ENCODE peak calls at places on chromosomes 11 and 22, in seven cellular contexts. B is tibial artery, D is lower lobe of right lung, R is BJ, Z is fibroblast of lung, K is fibroblast of mammary gland, A is NB4. W is an unnamed sample.

GRCh38 chr11:71098776-71099175 is 153.6 kb downstream of the SHANK2 start:
- DNase-seq in B (no peak), D (no peak), R (no peak), Z (no peak), K (no peak), A (no peak), W (no peak)

GRCh38 chr11:73969991-73970800 is 12.4 kb downstream of the UCP2 start:
- DNase-seq in B (no peak), D (peak; percentile 28), R (no peak), Z (no peak), K (no peak), A (peak; percentile 30), W (no peak)

GRCh38 chr11:1415631-1416030 is 25.9 kb downstream of the BRSK2 start:
- DNase-seq in B (no peak), D (no peak), R (no peak), Z (no peak), K (no peak), A (no peak), W (no peak)

GRCh38 chr22:47369020-47369419 is 606.6 kb downstream of the TBC1D22A start:
- DNase-seq in B (no peak), D (no peak), R (no peak), Z (no peak), K (no peak), A (no peak), W (no peak)

GRCh38 chr11:120121336-120121735 is 16.6 kb downstream of the TRIM29 start:
- DNase-seq in B (no peak), D (no peak), R (no peak), Z (no peak), K (no peak), A (no peak), W (no peak)

GRCh38 chr22:44407404-44408226 is 90.4 kb downstream of the RTL6 start:
- DNase-seq in B (no peak), D (peak; percentile 34), R (no peak), Z (no peak), K (no peak), A (no peak), W (no peak)

GRCh38 chr11:104529916-104530315 is 366.0 kb upstream of the PDGFD start:
- DNase-seq in B (no peak), D (no peak), R (no peak), Z (peak; percentile 5), K (peak; percentile 33), A (no peak), W (no peak)

GRCh38 chr11:2289859-2290258 is 11.9 kb downstream of the C11orf21 start:
- DNase-seq in B (no peak), D (peak; percentile 33), R (no peak), Z (no peak), K (no peak), A (no peak), W (no peak)

GRCh38 chr11:12137005-12137690 is 26.8 kb downstream of the MICAL2 start:
- DNase-seq in B (no peak), D (peak; percentile 72), R (no peak), Z (no peak), K (no peak), A (no peak), W (no peak)

DNA sequence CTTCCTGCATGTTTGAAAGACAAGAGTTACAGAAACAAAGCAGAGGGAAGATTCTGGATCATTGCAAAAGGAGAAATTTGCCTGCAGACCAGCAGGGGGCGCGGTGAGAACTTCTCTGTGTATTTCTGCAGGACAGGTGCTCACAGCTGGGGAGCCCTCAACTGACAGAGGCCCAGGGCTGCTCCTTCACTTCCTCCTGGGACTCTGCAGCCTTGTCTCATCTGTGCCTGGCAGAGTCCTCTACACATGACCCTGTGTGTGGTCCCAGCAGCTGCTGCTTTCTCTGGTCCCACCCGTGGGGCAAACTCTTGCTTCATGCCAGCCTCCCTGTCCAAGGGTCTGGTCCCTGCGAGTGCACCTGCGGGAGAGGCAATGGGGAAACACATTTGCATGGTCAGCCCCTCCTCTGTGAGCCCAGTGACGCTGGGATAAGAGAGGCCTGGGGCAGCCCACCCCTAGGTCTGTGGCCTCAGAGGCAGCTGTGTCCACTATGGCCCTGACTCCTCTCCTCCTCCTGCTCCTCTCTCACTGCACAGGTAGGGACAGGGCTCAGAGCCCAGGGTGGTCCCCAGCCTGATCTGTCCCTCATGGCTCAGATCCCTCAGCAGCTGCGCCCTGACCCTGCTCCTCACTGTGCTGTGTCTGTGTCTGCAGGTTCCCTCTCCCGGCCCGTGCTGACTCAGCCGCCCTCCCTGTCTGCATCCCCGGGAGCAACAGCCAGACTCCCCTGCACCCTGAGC is 43.2 kb upstream of the VPREB1 start:
- DNase-seq in B (no peak), D (peak; percentile 69), R (no peak), Z (peak; percentile 37), K (peak; percentile 39), A (peak; percentile 16), W (peak; percentile 44)
- TF ChIP-seq CTCF in B (no peak), D (peak; percentile 82), R (peak; percentile 74), Z (peak; percentile 68), K (peak; percentile 70), A (peak; percentile 4), W (peak; percentile 69)

GRCh38 chr11:69704508-69705245 is 855 bp upstream of the FGF19 start:
- DNase-seq in B (no peak), D (no peak), R (no peak), Z (no peak), K (no peak), A (no peak), W (peak; percentile 11)
- H3K4me3 ChIP-seq in B (peak overlapping the region; percentile 28), D (no peak overlapping the region), R (no peak overlapping the region), Z (no peak overlapping the region), K (no peak overlapping the region), A (no peak overlapping the region), W (no peak overlapping the region)

GRCh38 chr22:40874016-40874415 is 12.1 kb upstream of the DNAJB7 start:
- DNase-seq in B (no peak), D (no peak), R (no peak), Z (no peak), K (no peak), A (no peak), W (no peak)

GRCh38 chr22:40878937-40879336 is 17.0 kb upstream of the DNAJB7 start:
- DNase-seq in B (no peak), D (no peak), R (no peak), Z (no peak), K (no peak), A (no peak), W (no peak)

GRCh38 chr22:40875111-40875510 is 13.2 kb upstream of the DNAJB7 start:
- DNase-seq in B (no peak), D (no peak), R (no peak), Z (no peak), K (no peak), A (no peak), W (no peak)

DNA sequence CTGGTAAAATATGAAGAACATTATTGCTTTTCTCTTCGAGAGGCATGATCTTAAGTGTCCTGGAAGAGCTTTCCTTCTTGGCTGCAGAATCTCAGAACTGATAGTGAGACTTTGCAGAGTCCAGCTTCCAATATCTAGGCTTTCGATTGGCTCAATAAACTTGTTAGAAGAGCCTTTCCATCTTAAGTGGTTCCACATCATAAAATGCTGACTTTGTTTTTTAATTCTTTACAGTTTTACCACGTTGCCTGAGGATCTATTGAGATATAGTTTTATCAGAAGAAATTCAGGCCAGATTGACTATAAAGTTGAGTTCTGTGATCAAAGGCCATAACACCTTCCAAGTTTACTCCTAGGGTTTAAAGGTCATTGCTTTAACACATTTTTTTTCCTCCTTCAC is 15.6 kb upstream of the DNAJB7 start:
- DNase-seq in B (no peak), D (no peak), R (no peak), Z (no peak), K (no peak), A (no peak), W (no peak)
- TF ChIP-seq CTCF in B (no peak), D (no peak), R (no peak), Z (no peak), K (no peak), A (no peak), W (no peak)

GRCh38 chr11:102560555-102561011 is 30.0 kb upstream of the MMP7 start:
- DNase-seq in B (peak; percentile 38), D (no peak), R (peak; percentile 57), Z (peak; percentile 97), K (peak; percentile 82), A (peak; percentile 66), W (peak; percentile 57)
- H3K4me3 ChIP-seq in B (peak overlapping the region; percentile 51), D (peak overlapping the region; percentile 35), R (peak overlapping the region; percentile 34), Z (peak overlapping the region; percentile 55), K (peak overlapping the region; percentile 47), A (peak overlapping the region; percentile 29), W (peak overlapping the region; percentile 34)

GRCh38 chr11:34111722-34112270 is 6.4 kb downstream of the NAT10 start:
- DNase-seq in B (no peak), D (no peak), R (no peak), Z (no peak), K (no peak), A (no peak), W (no peak)

GRCh38 chr11:34105079-34105956 is at the start of gene NAT10:
- DNase-seq in B (peak; percentile 98), D (peak; percentile 98), R (peak; percentile 94), Z (peak; percentile 99), K (peak; percentile 99), A (peak; percentile 99), W (peak; percentile 99)

GRCh38 chr11:34104680-34105078 is 750 bp upstream of the NAT10 start:
- DNase-seq in B (no peak), D (no peak), R (no peak), Z (peak; percentile 15), K (no peak), A (no peak), W (no peak)

GRCh38 chr11:34105957-34106504 is 602 bp downstream of the NAT10 start:
- DNase-seq in B (no peak), D (no peak), R (no peak), Z (peak; percentile 23), K (peak; percentile 23), A (peak; percentile 25), W (peak; percentile 23)
- TF ChIP-seq CTCF in B (no peak), D (no peak), R (no peak), Z (no peak), K (no peak), A (no peak), W (no peak)

W was measured in fibroblast of pulmonary artery.